ENCODE peak calls at places on chromosomes 5 and 9, in seven cellular contexts. O is fibroblast of pulmonary artery, J is HFFc6, Y is Caco-2, B is cardiac muscle cell, R is heart left ventricle, M is vagina. S is an unnamed sample.

GRCh38 chr9:93084471-93084881 is 11.5 kb upstream of the CARD19 start:
- DNase-seq in O (no peak), J (no peak), Y (no peak), B (no peak), R (peak; percentile 6), M (peak; percentile 81), S (no peak)

GRCh38 chr5:151288180-151288579 is 15.4 kb downstream of the SLC36A3 start:
- DNase-seq in O (no peak), J (no peak), Y (peak; percentile 50), B (no peak), R (no peak), M (no peak), S (no peak)

GRCh38 chr5:14742427-14743010 is 78.0 kb downstream of the OTULIN start:
- DNase-seq in O (no peak), J (no peak), Y (no peak), B (no peak), R (no peak), M (no peak), S (no peak)

GRCh38 chr9:129938291-129938979 is 103.2 kb downstream of the USP20 start:
- DNase-seq in O (peak; percentile 85), J (peak; percentile 52), Y (no peak), B (peak; percentile 81), R (no peak), M (no peak), S (no peak)

GRCh38 chr9:127927457-127928231 is 2.9 kb downstream of the PIP5KL1 start:
- DNase-seq in O (no peak), J (no peak), Y (peak; percentile 70), B (no peak), R (no peak), M (no peak), S (no peak)

GRCh38 chr5:110853267-110853666 is 114.5 kb downstream of the SLC25A46 start:
- DNase-seq in O (peak; percentile 52), J (no peak), Y (no peak), B (peak; percentile 48), R (no peak), M (no peak), S (no peak)

GRCh38 chr9:5839572-5839902 is 6.6 kb upstream of the ERMP1 start:
- DNase-seq in O (no peak), J (no peak), Y (no peak), B (no peak), R (no peak), M (no peak), S (no peak)

GRCh38 chr9:132609829-132610228 is 27.4 kb downstream of the BARHL1 start:
- DNase-seq in O (peak; percentile 53), J (peak; percentile 95), Y (no peak), B (peak; percentile 69), R (no peak), M (no peak), S (no peak)

GRCh38 chr9:135906291-135907005 is 898 bp downstream of the CAMSAP1 start:
- DNase-seq in O (peak; percentile 66), J (peak; percentile 18), Y (no peak), B (peak; percentile 60), R (no peak), M (no peak), S (peak; percentile 30)

GRCh38 chr9:130463763-130464745 is 19.3 kb downstream of the ASS1 start:
- DNase-seq in O (no peak), J (no peak), Y (no peak), B (no peak), R (no peak), M (no peak), S (no peak)

GRCh38 chr5:157481255-157481654 is 21.2 kb downstream of the NIPAL4 start:
- DNase-seq in O (no peak), J (no peak), Y (no peak), B (no peak), R (no peak), M (no peak), S (no peak)

GRCh38 chr5:74865293-74865798 is 841 bp downstream of the FAM169A start:
- DNase-seq in O (no peak), J (no peak), Y (no peak), B (no peak), R (no peak), M (no peak), S (no peak)

GRCh38 chr5:176534640-176535039 is 2.6 kb downstream of the RNF44 start:
- DNase-seq in O (no peak), J (no peak), Y (no peak), B (no peak), R (no peak), M (no peak), S (no peak)

GRCh38 chr5:94751456-94751855 is 133.0 kb downstream of the SLF1 start:
- DNase-seq in O (no peak), J (no peak), Y (no peak), B (no peak), R (no peak), M (no peak), S (no peak)

GRCh38 chr5:59587489-59588337 is 305.8 kb downstream of the PDE4D start:
- DNase-seq in O (peak; percentile 74), J (peak; percentile 9), Y (peak; percentile 76), B (peak; percentile 87), R (peak; percentile 52), M (no peak), S (peak; percentile 65)

GRCh38 chr9:18726546-18726945 is 252.6 kb downstream of the ADAMTSL1 start:
- DNase-seq in O (no peak), J (no peak), Y (no peak), B (peak; percentile 58), R (no peak), M (no peak), S (no peak)

GRCh38 chr9:16258708-16259107 is 611.8 kb downstream of the BNC2 start:
- DNase-seq in O (no peak), J (no peak), Y (no peak), B (no peak), R (no peak), M (no peak), S (no peak)

GRCh38 chr9:16255217-16255616 is 615.3 kb downstream of the BNC2 start:
- DNase-seq in O (no peak), J (no peak), Y (no peak), B (no peak), R (no peak), M (no peak), S (no peak)

GRCh38 chr9:16254674-16255073 is 615.8 kb downstream of the BNC2 start:
- DNase-seq in O (no peak), J (no peak), Y (no peak), B (no peak), R (no peak), M (no peak), S (no peak)

GRCh38 chr9:16258191-16258590 is 612.3 kb downstream of the BNC2 start:
- DNase-seq in O (no peak), J (no peak), Y (no peak), B (no peak), R (no peak), M (no peak), S (no peak)

GRCh38 chr9:16257604-16258003 is 612.9 kb downstream of the BNC2 start:
- DNase-seq in O (peak; percentile 45), J (no peak), Y (no peak), B (peak; percentile 40), R (no peak), M (no peak), S (peak; percentile 18)
- TF ChIP-seq CTCF in O (peak; percentile 81), J (peak; percentile 80), Y (peak; percentile 13), B (peak; percentile 69), R (no peak), M (no peak), S (peak; percentile 51)

DNA sequence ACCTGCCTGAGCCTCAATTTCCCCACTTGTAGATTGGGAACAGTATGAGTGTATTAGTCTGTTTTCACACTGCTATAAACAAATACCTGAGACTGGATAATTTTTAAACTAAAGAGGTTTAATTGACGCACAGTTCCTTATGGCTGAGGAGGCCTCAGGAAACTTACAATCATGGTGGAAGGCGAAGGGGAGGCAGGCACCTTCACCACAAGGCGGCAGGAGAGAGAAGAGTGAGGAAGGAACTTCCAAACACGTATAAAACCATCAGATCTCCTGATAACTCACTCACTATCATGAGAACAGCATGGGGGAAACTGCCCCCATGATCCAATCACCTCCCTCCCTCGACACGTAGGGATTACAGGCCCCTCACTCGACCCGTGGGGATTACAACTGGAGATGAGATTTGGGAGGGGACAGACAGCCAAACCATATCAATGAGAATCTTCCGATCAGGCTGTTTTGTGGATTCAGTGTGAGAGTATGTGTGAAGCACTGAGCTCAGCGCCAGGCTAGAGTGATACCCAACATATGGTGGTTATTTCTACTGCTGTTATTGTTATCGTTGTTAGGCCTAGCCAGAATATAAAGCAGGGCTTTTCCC is 14.6 kb upstream of the LMX1B start:
- DNase-seq in O (no peak), J (no peak), Y (no peak), B (no peak), R (no peak), M (no peak), S (no peak)
- TF ChIP-seq CTCF in O (no peak), J (peak; percentile 58), Y (peak; percentile 27), B (no peak), R (no peak), M (no peak), S (peak; percentile 25)

GRCh38 chr5:98768160-98769005 is 5.1 kb upstream of the RGMB start:
- DNase-seq in O (peak; percentile 66), J (peak; percentile 59), Y (peak; percentile 56), B (peak; percentile 71), R (peak; percentile 41), M (no peak), S (peak; percentile 75)

GRCh38 chr5:98769256-98770157 is 4.0 kb upstream of the RGMB start:
- DNase-seq in O (peak; percentile 53), J (peak; percentile 69), Y (no peak), B (peak; percentile 51), R (peak; percentile 30), M (no peak), S (peak; percentile 40)

GRCh38 chr5:98770158-98770910 is 3.1 kb upstream of the RGMB start:
- DNase-seq in O (peak; percentile 69), J (no peak), Y (no peak), B (peak; percentile 71), R (peak; percentile 40), M (no peak), S (peak; percentile 39)

GRCh38 chr5:98767563-98767962 is 5.9 kb upstream of the RGMB start:
- DNase-seq in O (no peak), J (no peak), Y (no peak), B (no peak), R (no peak), M (no peak), S (no peak)

GRCh38 chr5:98769006-98769255 is 4.5 kb upstream of the RGMB start:
- DNase-seq in O (no peak), J (no peak), Y (no peak), B (no peak), R (peak; percentile 51), M (no peak), S (peak; percentile 69)
- TF ChIP-seq CTCF in O (peak; percentile 57), J (peak; percentile 88), Y (peak; percentile 42), B (peak; percentile 74), R (peak; percentile 63), M (peak; percentile 3), S (peak; percentile 79)

DNA sequence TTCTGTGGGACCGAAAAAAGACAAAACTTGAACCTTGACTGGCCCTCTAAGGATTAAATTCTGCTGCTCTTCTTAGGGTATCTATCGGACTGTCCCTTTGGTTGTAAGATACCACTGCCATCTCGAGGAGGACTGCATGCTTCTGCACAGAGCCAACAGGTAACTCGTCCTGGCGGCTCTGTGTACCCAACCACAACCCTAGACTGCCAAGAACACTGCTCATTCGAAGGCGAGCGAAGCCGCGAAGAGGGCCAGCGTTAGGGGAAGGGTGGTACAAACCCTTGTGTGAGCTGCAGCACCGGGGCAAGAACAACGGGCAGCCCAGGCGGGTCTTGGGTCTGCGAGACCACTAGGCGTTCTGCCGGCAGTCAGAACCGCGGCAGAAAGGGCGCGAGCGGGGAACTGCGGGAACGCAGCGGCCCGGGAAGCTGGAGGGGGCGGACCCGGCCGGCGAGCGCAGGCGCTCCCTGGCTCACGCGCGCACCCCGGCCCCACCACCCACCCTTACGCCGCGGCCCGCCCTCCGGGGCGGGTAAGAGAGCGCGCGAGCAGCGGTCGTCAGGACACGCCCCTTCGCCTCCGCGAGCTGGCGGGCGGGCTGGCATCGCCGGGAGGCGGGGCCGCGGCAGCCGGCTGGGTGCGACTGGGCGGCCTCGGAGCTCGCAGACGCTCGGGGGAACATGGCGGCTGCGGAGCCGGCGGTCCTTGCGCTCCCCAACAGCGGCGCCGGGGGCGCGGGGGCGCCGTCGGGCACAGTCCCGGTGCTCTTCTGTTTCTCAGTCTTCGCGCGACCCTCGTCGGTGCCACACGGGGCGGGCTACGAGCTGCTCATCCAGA is at the start of gene ISOC1:
- DNase-seq in O (peak; percentile 91), J (peak; percentile 82), Y (peak; percentile 90), B (peak; percentile 95), R (peak; percentile 94), M (no peak), S (peak; percentile 91)
- TF ChIP-seq CTCF in O (no peak), J (peak; percentile 27), Y (no peak), B (no peak), R (no peak), M (no peak), S (no peak)

S was measured in endothelial cell.